ENCODE peak calls at places on chromosomes 2 and 18, in seven cellular contexts. M is H1, I is SK-N-SH, R is K562, Q is HepG2, L is HCT116, F is GM12878. O is an unnamed sample.

GRCh38 chr2:203858176-203858575 is 9.4 kb upstream of the CTLA4 start:
- DNase-seq in M (no peak), I (no peak), R (no peak), Q (no peak), L (peak; percentile 3), F (no peak), O (no peak)

GRCh38 chr2:20925265-20925889 is 102.5 kb upstream of the LDAH start:
- DNase-seq in M (no peak), I (no peak), R (peak; percentile 15), Q (no peak), L (no peak), F (no peak), O (peak; percentile 43)

GRCh38 chr2:17661460-17661859 is 92.2 kb downstream of the SMC6 start:
- DNase-seq in M (no peak), I (no peak), R (no peak), Q (no peak), L (no peak), F (no peak), O (no peak)

GRCh38 chr2:153059338-153060052 is 341.1 kb downstream of the ARL6IP6 start:
- DNase-seq in M (no peak), I (no peak), R (no peak), Q (peak; percentile 56), L (peak; percentile 61), F (no peak), O (peak; percentile 2)

GRCh38 chr2:238685713-238686112 is 162.2 kb upstream of the TWIST2 start:
- DNase-seq in M (no peak), I (no peak), R (no peak), Q (no peak), L (no peak), F (no peak), O (no peak)

GRCh38 chr2:196565982-196566381 is 73.5 kb upstream of the CCDC150 start:
- DNase-seq in M (no peak), I (peak; percentile 15), R (no peak), Q (no peak), L (no peak), F (no peak), O (no peak)

GRCh38 chr2:241724259-241724974 is 10.0 kb upstream of the D2HGDH start:
- DNase-seq in M (no peak), I (peak; percentile 66), R (no peak), Q (no peak), L (no peak), F (no peak), O (no peak)

GRCh38 chr18:45402485-45403056 is 212.7 kb upstream of the SLC14A2 start:
- DNase-seq in M (no peak), I (no peak), R (no peak), Q (no peak), L (no peak), F (no peak), O (no peak)

GRCh38 chr18:53753616-53754015 is 470.9 kb downstream of the MBD2 start:
- DNase-seq in M (no peak), I (peak; percentile 28), R (no peak), Q (no peak), L (no peak), F (no peak), O (no peak)

GRCh38 chr2:5975406-5975805 is 283.2 kb downstream of the SOX11 start:
- DNase-seq in M (no peak), I (no peak), R (no peak), Q (no peak), L (no peak), F (no peak), O (no peak)

GRCh38 chr2:191682148-191682547 is 4.2 kb downstream of the NABP1 start:
- DNase-seq in M (no peak), I (no peak), R (no peak), Q (no peak), L (no peak), F (no peak), O (no peak)

GRCh38 chr2:205879362-205879761 is 197.1 kb downstream of the NRP2 start:
- DNase-seq in M (no peak), I (no peak), R (no peak), Q (no peak), L (no peak), F (no peak), O (no peak)

GRCh38 chr2:191610749-191611148 is 67.2 kb upstream of the NABP1 start:
- DNase-seq in M (no peak), I (no peak), R (no peak), Q (no peak), L (no peak), F (no peak), O (no peak)

GRCh38 chr18:64271264-64271663 is 122.4 kb upstream of the LINC00305 start:
- DNase-seq in M (no peak), I (no peak), R (no peak), Q (no peak), L (no peak), F (no peak), O (no peak)
- TF ChIP-seq JUND in M (no peak), I (no peak), R (no peak), Q (no peak), L (no peak), F (no peak), O (no peak)

DNA sequence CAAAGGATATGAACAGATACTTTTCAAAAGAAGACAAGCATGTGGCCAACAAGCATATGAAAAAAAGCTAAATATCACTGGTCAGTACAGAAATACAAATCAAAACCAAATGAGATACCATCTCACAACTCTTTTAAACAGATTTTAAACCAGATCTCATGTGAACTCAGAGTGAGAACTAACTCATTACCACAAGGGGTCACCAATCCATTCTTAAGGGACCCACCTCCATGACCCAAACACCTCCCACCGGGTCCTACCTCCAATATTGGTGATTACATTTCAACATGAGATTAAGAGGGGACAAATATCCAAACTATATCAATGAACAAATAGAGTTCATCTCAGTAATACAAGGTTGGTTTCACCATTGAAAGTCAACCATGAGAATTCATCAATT is 319.8 kb upstream of the GULP1 start:
- DNase-seq in M (no peak), I (no peak), R (no peak), Q (no peak), L (peak; percentile 3), F (no peak), O (no peak)
- TF ChIP-seq JUND in M (no peak), I (no peak), R (no peak), Q (no peak), L (no peak), F (no peak), O (no peak)

GRCh38 chr2:140187086-140187485 is 1406.9 kb upstream of the NXPH2 start:
- DNase-seq in M (no peak), I (no peak), R (no peak), Q (no peak), L (no peak), F (no peak), O (no peak)

GRCh38 chr2:140186201-140186775 is 1406.1 kb upstream of the NXPH2 start:
- DNase-seq in M (no peak), I (no peak), R (no peak), Q (no peak), L (no peak), F (no peak), O (no peak)

GRCh38 chr2:140178224-140178623 is 1398.0 kb upstream of the NXPH2 start:
- DNase-seq in M (no peak), I (no peak), R (no peak), Q (no peak), L (no peak), F (no peak), O (no peak)

GRCh38 chr2:140185076-140185475 is 1404.9 kb upstream of the NXPH2 start:
- DNase-seq in M (no peak), I (no peak), R (no peak), Q (no peak), L (no peak), F (no peak), O (no peak)

DNA sequence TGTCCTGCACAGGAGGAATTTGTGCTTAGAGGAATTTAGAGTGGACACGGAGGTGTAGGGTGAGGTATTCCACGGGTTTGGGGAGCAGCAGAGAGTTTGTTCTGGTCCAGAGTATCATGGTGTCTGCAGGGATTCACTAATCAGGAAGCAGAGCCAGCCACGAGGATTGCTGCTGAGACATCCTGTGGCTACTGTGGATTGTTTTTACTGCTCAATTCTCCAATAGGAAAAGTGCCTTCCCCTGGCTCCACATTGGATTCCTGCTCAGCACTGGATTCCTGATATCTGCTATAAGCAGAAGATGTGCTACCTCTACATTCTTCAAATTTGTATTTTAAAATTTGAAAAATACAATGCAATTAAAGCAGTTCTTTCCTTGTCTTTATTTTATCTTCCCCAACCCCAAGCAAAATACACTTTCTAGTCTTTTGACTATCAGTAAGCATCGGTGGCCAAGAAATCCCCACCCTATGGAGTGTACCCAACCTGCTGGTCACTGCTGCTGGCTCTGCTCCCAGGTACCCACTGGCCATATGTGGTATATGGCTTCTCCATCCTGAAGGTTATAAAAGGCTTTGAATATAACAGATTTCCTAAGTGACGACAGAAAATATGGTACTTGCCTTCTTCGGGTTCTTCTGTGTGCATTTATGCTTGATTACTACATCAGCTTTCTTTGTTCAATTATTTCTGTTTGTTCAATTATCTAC is 1403.0 kb upstream of the NXPH2 start:
- DNase-seq in M (no peak), I (no peak), R (no peak), Q (no peak), L (no peak), F (no peak), O (no peak)
- TF ChIP-seq JUND in M (no peak), I (no peak), R (no peak), Q (no peak), L (no peak), F (no peak), O (no peak)

GRCh38 chr2:19256239-19256638 is 102.2 kb downstream of the OSR1 start:
- DNase-seq in M (no peak), I (peak; percentile 9), R (no peak), Q (no peak), L (peak; percentile 13), F (no peak), O (peak; percentile 6)
- TF ChIP-seq JUND in M (no peak), I (peak; percentile 5), R (no peak), Q (no peak), L (peak; percentile 39), F (no peak), O (no peak)